ENCODE peak calls at places on chromosomes 6 and 20, in eight cellular contexts. V, J, U, P, D, K, B and M are unnamed samples.

GRCh38 chr6:45420909-45421699 is 43.4 kb upstream of the SUPT3H start:
- DNase-seq in V (no peak), J (no peak), U (peak), P (no peak), D (peak), K (peak), B (no peak), M (no peak)

GRCh38 chr20:24768977-24769675 is 179.9 kb upstream of the CST7 start:
- DNase-seq in V (no peak), J (no peak), U (no peak), P (no peak), D (peak), K (no peak), B (no peak), M (peak)

GRCh38 chr20:1357921-1358671 is 29.2 kb upstream of the SDCBP2 start:
- DNase-seq in V (peak), J (peak), U (peak), P (no peak), D (no peak), K (no peak), B (no peak), M (peak)

GRCh38 chr6:34709386-34709785 is 12.8 kb upstream of the ILRUN start:
- DNase-seq in V (no peak), J (no peak), U (peak), P (peak), D (peak), K (no peak), B (peak), M (peak)

GRCh38 chr20:44629017-44629385 is 22.5 kb downstream of the ADA start:
- DNase-seq in V (no peak), J (no peak), U (no peak), P (no peak), D (no peak), K (no peak), B (no peak), M (no peak)

GRCh38 chr6:26268659-26269402 is 96.2 kb upstream of the BTN3A2 start:
- DNase-seq in V (no peak), J (peak), U (peak), P (no peak), D (peak), K (no peak), B (peak), M (peak)

GRCh38 chr20:10784337-10785183 is 110.8 kb upstream of the JAG1 start:
- DNase-seq in V (no peak), J (no peak), U (no peak), P (no peak), D (peak), K (no peak), B (peak), M (peak)

GRCh38 chr6:169864148-169865030 is 113.0 kb downstream of the ERMARD start:
- DNase-seq in V (no peak), J (no peak), U (no peak), P (no peak), D (no peak), K (no peak), B (no peak), M (no peak)

GRCh38 chr20:50267041-50267865 is 76.6 kb downstream of the CEBPB start:
- DNase-seq in V (no peak), J (no peak), U (peak), P (peak), D (peak), K (peak), B (no peak), M (no peak)